ENCODE peak calls at places on chromosomes 11 and 22, in eight cellular contexts. Z, L, F, P, R, K, O and I are unnamed samples. For H3K4me1 and H3K27me3, the result is how much of the 10 kb centered on the place peaks cover.

GRCh38 chr11:72102631-72102945 is 509 bp downstream of the LAMTOR1 start:
- DNase-seq in Z (no peak), P (no peak), L (no peak), F (no peak), K (no peak), O (no peak), R (no peak), I (no peak)

GRCh38 chr11:101061606-101062005 is 68.0 kb downstream of the PGR start:
- DNase-seq in P (no peak), R (no peak), K (no peak), Z (no peak), L (no peak), O (no peak), F (peak), I (no peak)

GRCh38 chr11:132588366-132588765 is 943.9 kb downstream of the OPCML start:
- DNase-seq in L (no peak), K (no peak), F (no peak), O (no peak), Z (no peak), P (no peak), R (no peak), I (no peak)

GRCh38 chr11:10728779-10729472 is 22.1 kb upstream of the CTR9 start:
- DNase-seq in O (no peak), P (no peak), Z (no peak), K (no peak), L (peak), F (peak), R (no peak), I (no peak)

GRCh38 chr11:6637871-6638270 is 17.7 kb downstream of the DCHS1 start:
- DNase-seq in Z (no peak), P (peak), K (no peak), R (no peak), F (peak), L (no peak), O (no peak), I (no peak)

GRCh38 chr11:123487157-123487744 is 57.2 kb downstream of the GRAMD1B start:
- DNase-seq in P (no peak), L (no peak), K (no peak), R (no peak), Z (no peak), O (no peak), F (no peak), I (no peak)

GRCh38 chr11:8706673-8707432 is 24.3 kb downstream of the RPL27A start:
- DNase-seq in R (no peak), F (no peak), K (no peak), Z (no peak), L (no peak), P (no peak), O (no peak), I (no peak)

GRCh38 chr22:23248583-23248982 is 68.3 kb downstream of the BCR start:
- DNase-seq in R (peak), Z (no peak), O (no peak), P (no peak), K (no peak), F (no peak), L (peak), I (no peak)

GRCh38 chr11:93024376-93024775 is 54.9 kb downstream of the MTNR1B start:
- DNase-seq in K (no peak), F (no peak), R (no peak), Z (no peak), O (no peak), P (no peak), L (no peak), I (no peak)

GRCh38 chr22:42773161-42773560 is 52.5 kb upstream of the A4GALT start:
- DNase-seq in R (no peak), O (peak), Z (peak), K (no peak), L (no peak), P (no peak), F (no peak), I (no peak)

GRCh38 chr11:14340721-14341120 is 18.3 kb downstream of the RRAS2 start:
- DNase-seq in F (no peak), O (no peak), L (peak), R (no peak), K (no peak), Z (no peak), P (no peak), I (no peak)

GRCh38 chr11:125626381-125626950 is 1.5 kb downstream of the CHEK1 start:
- DNase-seq in P (no peak), K (no peak), Z (no peak), F (no peak), R (peak), L (no peak), O (no peak), I (no peak)

GRCh38 chr11:132111781-132112380 is 741.5 kb downstream of the NTM start:
- DNase-seq in L (no peak), F (peak), R (no peak), Z (no peak), P (no peak), K (no peak), O (no peak), I (no peak)

GRCh38 chr11:8679006-8679405 is 3.5 kb downstream of the TRIM66 start:
- DNase-seq in P (no peak), L (no peak), O (no peak), K (peak), F (no peak), R (no peak), Z (no peak), I (no peak)

GRCh38 chr22:44795701-44796630 is 43.6 kb downstream of the ARHGAP8 start:
- DNase-seq in L (no peak), Z (peak), F (no peak), R (no peak), K (no peak), P (no peak), O (no peak), I (no peak)

GRCh38 chr22:38317237-38317994 is at the start of gene CSNK1E:
- DNase-seq in P (peak), Z (peak), F (peak), K (peak), O (peak), L (peak), R (peak), I (peak)

GRCh38 chr22:46929689-46930225 is 167.3 kb downstream of the TBC1D22A start:
- DNase-seq in F (no peak), R (no peak), O (no peak), K (peak), Z (no peak), L (no peak), P (no peak), I (no peak)

GRCh38 chr11:75272391-75272790 is 31.8 kb downstream of the TPBGL start:
- DNase-seq in K (no peak), Z (no peak), P (peak), L (no peak), F (no peak), R (no peak), O (no peak), I (no peak)

GRCh38 chr22:19469421-19469820 is 9.6 kb downstream of the UFD1 start:
- DNase-seq in K (no peak), F (no peak), O (no peak), L (no peak), R (no peak), P (no peak), Z (no peak), I (no peak)

GRCh38 chr11:35654711-35655110 is 7.9 kb upstream of the TRIM44 start:
- DNase-seq in K (no peak), P (no peak), O (no peak), L (peak), Z (no peak), R (no peak), F (no peak), I (no peak)

GRCh38 chr11:27699242-27699925 is 871 bp downstream of the BDNF start:
- DNase-seq in F (peak), L (peak), O (no peak), Z (no peak), P (no peak), R (no peak), K (no peak), I (no peak)

GRCh38 chr22:35638408-35638807 is 9.8 kb upstream of the APOL6 start:
- DNase-seq in L (peak), O (no peak), F (peak), R (no peak), Z (no peak), K (peak), P (peak), I (no peak)
- H3K4me1 ChIP-seq in L (under half), O (under half), F (under half), R (under half), Z (under half), K (under half), P (under half), I (under half)

DNA sequence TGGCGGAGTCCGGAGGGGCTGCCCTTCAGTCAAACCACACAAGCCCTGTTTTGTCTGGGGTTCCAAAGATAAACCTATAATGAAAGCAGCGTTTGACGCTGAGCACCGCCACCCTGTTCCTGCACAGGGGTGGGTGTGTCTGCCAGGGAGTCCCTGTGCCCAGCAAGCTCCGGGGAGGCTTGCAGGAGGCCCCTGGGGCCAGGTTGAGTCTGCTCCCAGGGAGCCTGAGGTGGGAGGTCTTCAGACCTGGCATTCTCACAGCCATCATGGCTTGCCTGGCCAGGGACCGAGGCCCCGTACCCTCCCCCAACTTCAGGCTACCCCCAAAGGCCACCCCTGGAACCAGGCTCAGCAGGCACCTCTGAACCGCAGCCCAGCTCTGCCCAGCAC is 89.0 kb upstream of the KCNQ1OT1 start:
- DNase-seq in P (no peak), R (no peak), O (no peak), L (no peak), F (no peak), K (peak), Z (peak), I (no peak)
- H3K27ac ChIP-seq in P (no peak), R (no peak), O (no peak), L (no peak), F (peak), K (no peak), Z (no peak), I (no peak)

DNA sequence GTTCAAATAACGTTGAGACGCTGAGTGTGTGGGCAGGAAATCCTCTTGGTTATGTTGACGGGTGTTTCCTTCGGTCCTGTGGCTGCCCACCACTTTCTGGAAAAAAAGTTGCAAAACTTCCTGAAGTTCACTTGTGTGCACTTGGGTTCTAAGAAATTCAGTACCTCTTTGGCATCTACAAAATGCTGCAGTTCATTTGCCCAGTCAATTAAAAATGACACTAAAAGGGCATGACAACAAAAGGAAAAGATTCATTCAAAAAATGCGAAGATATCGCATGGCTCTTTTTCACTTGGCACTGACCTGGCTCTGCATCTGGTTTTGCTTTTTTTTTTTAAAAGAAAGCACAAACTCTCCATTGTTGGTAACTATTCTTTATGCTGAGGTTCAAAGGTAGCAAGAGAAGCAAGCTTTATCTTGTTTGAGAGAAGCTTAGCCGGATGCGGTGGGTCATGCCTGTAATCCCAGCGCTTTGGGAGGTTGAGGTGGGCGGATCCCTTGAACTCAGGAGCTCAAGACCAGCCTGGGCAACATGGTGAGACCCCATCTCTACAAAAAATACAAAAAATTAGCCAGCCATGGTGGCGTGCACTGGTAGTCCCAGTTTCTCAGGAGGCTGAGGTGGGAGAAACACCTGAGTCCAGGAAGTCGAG is 10.6 kb upstream of the XBP1 start:
- DNase-seq in O (peak), L (no peak), P (no peak), R (no peak), F (peak), K (no peak), Z (no peak), I (no peak)
- H3K27me3 ChIP-seq in O (under half), L (under half), P (under half), R (under half), F (under half), K (under half), Z (under half), I (under half)

DNA sequence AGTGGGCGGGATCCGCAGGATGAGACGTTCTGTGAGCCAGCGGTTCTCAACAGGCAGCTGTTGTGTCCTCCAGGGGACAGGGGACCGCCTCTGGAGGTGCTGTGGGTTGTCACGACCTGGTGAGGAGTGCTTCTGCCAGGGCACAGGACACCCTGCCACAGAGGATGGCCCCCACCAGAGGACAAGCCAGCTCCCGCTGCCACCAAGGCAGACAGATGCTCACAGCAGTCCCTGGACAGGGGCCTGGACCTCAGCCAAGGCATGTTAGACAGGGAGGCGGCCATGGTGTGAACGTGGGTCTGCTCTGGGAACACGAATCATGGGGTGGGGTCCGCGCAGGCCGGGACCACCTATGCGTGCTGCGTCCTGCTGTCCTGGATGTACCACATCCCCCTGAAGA is 11.7 kb downstream of the CRELD2 start:
- DNase-seq in Z (no peak), R (no peak), L (no peak), P (no peak), K (no peak), O (peak), F (no peak), I (no peak)
- H3K4me1 ChIP-seq in Z (half or more), R (under half), L (under half), P (under half), K (under half), O (under half), F (under half), I (under half)

GRCh38 chr11:108854366-108854765 is 189.5 kb downstream of the DDX10 start:
- DNase-seq in F (no peak), O (no peak), L (no peak), Z (no peak), K (no peak), R (no peak), P (no peak), I (no peak)
- H3K27ac ChIP-seq in F (peak), O (peak), L (no peak), Z (peak), K (peak), R (no peak), P (peak), I (peak)